ENCODE peak calls at places on chromosomes 5 and 9, in ten cellular contexts. D, K, X, S, B, M, T, J, G and H are unnamed samples.

GRCh38 chr5:77663081-77663863 is 24.8 kb upstream of the OTP start:
- DNase-seq in K (no peak), T (no peak), G (no peak), D (no peak), B (no peak), J (no peak), S (no peak), X (no peak), M (no peak), H (no peak)

GRCh38 chr5:139138790-139139189 is 59.4 kb downstream of the SIL1 start:
- DNase-seq in T (no peak), S (no peak), B (no peak), M (peak), K (peak), D (peak), X (no peak), G (peak), J (no peak), H (no peak)

GRCh38 chr9:101311759-101312420 is 72.9 kb downstream of the BAAT start:
- DNase-seq in B (peak), S (no peak), X (no peak), T (no peak), D (peak), G (no peak), M (peak), K (peak), J (no peak), H (no peak)

GRCh38 chr5:102718819-102719218 is 36.3 kb upstream of the PAM start:
- DNase-seq in K (no peak), X (no peak), M (no peak), G (no peak), J (no peak), B (no peak), S (no peak), D (no peak), T (no peak), H (no peak)

GRCh38 chr5:31511305-31511704 is 20.6 kb downstream of the DROSHA start:
- DNase-seq in K (no peak), S (no peak), G (no peak), M (no peak), D (no peak), T (no peak), X (no peak), B (no peak), J (no peak), H (no peak)

GRCh38 chr9:136244116-136244775 is 1.4 kb downstream of the QSOX2 start:
- DNase-seq in T (no peak), J (no peak), G (no peak), K (no peak), X (no peak), D (peak), S (no peak), M (no peak), B (no peak), H (no peak)

GRCh38 chr5:82174128-82174918 is 103.8 kb downstream of the RPS23 start:
- DNase-seq in T (no peak), S (peak), J (no peak), B (peak), G (no peak), M (peak), K (peak), X (peak), D (peak), H (peak)

GRCh38 chr5:158543539-158544387 is 556.0 kb downstream of the EBF1 start:
- DNase-seq in S (no peak), T (no peak), D (no peak), M (no peak), G (no peak), K (no peak), B (no peak), J (no peak), X (no peak), H (no peak)

GRCh38 chr5:71954329-71954728 is 152.9 kb upstream of the MAP1B start:
- DNase-seq in M (no peak), K (no peak), G (no peak), J (no peak), B (no peak), D (no peak), S (no peak), T (no peak), X (no peak), H (no peak)

DNA sequence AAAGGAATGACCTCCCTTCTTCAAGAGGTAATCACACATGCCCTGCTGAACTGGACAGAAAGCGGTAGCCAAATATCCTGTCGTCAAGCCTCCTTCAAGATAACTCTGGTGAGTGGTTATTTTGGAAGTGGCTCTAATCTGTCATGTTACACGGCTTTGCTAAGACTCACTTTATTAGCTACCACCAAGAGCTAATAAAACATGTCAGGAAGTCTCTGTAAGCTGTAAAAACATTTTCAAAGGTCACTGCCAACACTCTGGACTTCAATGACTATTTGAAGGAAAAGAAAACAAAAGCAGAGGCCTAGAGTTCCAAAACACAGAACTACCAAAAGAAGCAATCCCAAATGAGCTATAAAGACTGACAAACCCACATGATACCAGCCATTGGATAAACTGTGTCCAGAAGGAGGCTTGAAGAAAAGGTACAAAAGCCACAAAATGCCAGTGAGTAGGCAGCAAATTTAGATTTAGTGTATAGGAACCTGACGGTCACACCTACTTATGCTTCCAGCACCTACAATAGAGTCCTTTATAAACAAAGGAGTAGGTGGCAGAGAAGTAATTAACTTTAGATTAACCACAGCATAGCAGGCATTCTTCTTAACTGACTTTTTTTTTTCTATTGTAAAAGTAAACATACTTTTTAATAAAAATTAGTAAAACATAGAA is 97.3 kb upstream of the EQTN start:
- DNase-seq in M (no peak), S (no peak), J (no peak), X (no peak), G (no peak), T (no peak), K (peak), B (no peak), D (no peak), H (no peak)
- TF ChIP-seq POLR2AphosphoS5 in M (no peak), S (no peak), J (no peak), X (no peak), G (no peak), T (no peak), K (no peak), B (no peak), D (no peak), H (no peak)

GRCh38 chr9:115117999-115118470 is at the start of gene TNC:
- DNase-seq in G (peak), S (peak), M (no peak), B (peak), X (no peak), D (no peak), K (peak), T (no peak), J (peak), H (peak)
- TF ChIP-seq POLR2AphosphoS5 in G (peak), S (peak), M (no peak), B (peak), X (no peak), D (no peak), K (no peak), T (no peak), J (no peak), H (peak)

GRCh38 chr5:147346006-147346561 is 111.3 kb downstream of the STK32A start:
- DNase-seq in K (no peak), G (no peak), M (no peak), B (peak), S (no peak), X (no peak), J (no peak), T (no peak), D (no peak), H (no peak)
- TF ChIP-seq POLR2AphosphoS5 in K (no peak), G (no peak), M (no peak), B (no peak), S (no peak), X (no peak), J (no peak), T (no peak), D (no peak), H (no peak)

GRCh38 chr5:177503351-177504085 is 6.1 kb downstream of the DOK3 start:
- DNase-seq in X (no peak), S (no peak), K (no peak), T (no peak), D (no peak), B (no peak), J (no peak), M (no peak), G (no peak), H (no peak)
- TF ChIP-seq POLR2AphosphoS5 in X (no peak), S (peak), K (no peak), T (no peak), D (no peak), B (no peak), J (no peak), M (no peak), G (no peak), H (no peak)

DNA sequence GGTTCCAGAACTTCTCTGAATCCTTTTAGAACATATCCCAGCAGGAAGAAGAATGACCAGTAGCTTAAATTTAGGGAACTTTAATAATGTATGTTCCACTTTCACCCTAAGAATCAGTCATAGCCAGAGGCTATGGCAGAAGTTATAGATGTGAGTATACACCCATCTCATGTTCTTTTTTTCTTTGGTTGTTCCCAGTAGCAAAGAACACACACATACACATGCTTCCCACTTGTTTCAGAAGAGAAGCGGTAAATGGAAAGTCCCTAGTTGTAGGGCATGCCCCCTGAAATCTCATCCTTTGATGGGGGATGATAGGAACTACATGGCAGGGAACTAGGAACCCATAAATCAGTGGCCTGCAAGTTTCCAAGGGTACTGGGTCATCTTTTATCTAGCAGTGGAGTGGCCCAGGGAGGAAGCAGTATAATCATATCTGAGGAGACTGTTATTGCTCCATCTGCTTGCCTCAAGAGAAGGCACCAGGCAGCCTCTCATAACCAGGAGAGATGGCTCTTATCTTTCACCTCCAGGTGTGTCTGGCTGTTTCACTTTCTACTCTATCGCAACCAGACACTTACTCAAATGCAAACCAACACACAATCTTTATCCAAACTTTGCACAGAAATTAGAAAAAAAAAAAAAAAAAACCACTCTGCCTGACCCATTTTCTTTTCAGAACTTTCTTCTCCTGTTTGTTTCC is 109.5 kb downstream of the SNCAIP start:
- DNase-seq in G (no peak), D (no peak), T (peak), B (no peak), J (no peak), X (no peak), K (no peak), M (no peak), S (no peak), H (no peak)
- TF ChIP-seq POLR2AphosphoS5 in G (no peak), D (no peak), T (no peak), B (no peak), J (no peak), X (no peak), K (no peak), M (no peak), S (no peak), H (no peak)

DNA sequence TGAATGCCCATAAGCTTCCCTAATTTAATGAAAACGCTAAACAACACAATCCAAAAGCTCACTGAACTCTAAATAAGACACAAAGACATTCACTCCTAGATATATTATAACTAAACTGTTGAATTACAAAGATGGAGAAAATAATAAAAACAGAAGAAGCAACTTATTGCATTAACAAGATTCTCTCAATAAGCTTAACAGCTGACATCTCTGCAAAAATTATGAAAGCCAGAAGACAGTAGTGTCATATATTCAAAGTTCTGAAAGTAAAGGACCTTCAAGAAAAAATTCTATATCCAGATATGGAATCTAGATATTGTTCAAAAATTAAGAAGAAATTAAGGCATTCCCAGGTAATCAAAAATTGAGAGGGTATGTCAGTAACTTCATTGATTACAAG is 957.8 kb upstream of the TYRP1 start:
- DNase-seq in D (no peak), K (no peak), G (no peak), X (no peak), J (no peak), M (no peak), T (no peak), B (no peak), S (no peak), H (no peak)
- TF ChIP-seq POLR2AphosphoS5 in D (no peak), K (no peak), G (no peak), X (no peak), J (no peak), M (no peak), T (no peak), B (no peak), S (no peak), H (no peak)

DNA sequence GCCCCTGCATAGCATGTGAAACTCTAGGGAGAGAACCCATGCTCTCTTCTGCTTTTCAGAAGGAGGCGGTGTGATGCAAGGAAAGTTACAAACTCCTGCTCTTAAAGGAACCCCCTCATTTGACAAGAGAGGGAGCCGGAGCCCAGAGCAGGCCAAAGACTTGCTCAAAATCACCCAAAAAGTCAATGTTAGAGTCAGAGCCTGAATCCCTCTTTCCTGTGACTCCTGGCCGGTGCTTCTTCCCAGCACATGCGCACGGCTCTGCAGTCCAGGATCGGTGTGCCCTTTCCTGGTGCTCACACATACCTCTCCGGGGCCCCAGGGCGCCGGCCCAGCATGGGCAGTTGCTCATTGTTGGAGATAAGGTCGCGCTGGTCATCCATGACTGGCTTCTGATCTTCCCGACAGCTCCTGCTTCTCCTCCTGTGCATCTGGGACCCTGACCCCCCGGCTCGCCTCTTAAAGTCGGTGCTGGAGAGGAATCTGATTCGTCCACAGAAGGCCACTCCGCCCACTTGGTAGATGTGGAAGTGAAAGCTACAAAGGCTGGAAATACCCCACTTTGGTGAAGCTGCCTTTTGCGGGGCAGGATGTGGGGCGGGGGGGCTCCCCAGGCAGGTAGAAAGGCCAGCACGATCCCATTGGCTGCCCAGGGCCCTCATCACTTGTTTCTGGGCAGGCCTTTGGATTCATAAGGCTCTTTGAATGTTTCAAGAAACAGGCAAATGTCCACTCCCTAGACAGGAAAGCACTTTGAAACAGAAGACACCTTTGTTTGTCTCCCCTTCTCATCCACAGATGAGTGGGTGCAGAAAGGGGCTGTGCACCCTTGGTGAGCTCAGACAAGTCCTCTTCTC is at the start of gene CD74:
- DNase-seq in J (peak), M (no peak), X (no peak), T (peak), G (peak), B (peak), D (peak), S (peak), K (peak), H (peak)
- TF ChIP-seq POLR2AphosphoS5 in J (peak), M (no peak), X (no peak), T (peak), G (peak), B (no peak), D (peak), S (peak), K (no peak), H (peak)

GRCh38 chr9:126233913-126234525 is 92.6 kb upstream of the MVB12B start:
- DNase-seq in J (no peak), T (no peak), X (no peak), G (no peak), B (no peak), D (no peak), M (no peak), S (no peak), K (no peak), H (no peak)

GRCh38 chr9:126235350-126235740 is 91.3 kb upstream of the MVB12B start:
- DNase-seq in K (no peak), T (no peak), G (no peak), D (no peak), M (no peak), S (no peak), B (peak), X (no peak), J (no peak), H (no peak)

GRCh38 chr9:126236273-126236672 is 90.4 kb upstream of the MVB12B start:
- DNase-seq in G (no peak), B (peak), D (no peak), T (no peak), X (no peak), K (no peak), J (no peak), M (no peak), S (no peak), H (no peak)

GRCh38 chr9:126234681-126235349 is 91.8 kb upstream of the MVB12B start:
- DNase-seq in K (no peak), S (no peak), X (no peak), D (no peak), B (peak), J (no peak), T (no peak), M (no peak), G (no peak), H (no peak)

DNA sequence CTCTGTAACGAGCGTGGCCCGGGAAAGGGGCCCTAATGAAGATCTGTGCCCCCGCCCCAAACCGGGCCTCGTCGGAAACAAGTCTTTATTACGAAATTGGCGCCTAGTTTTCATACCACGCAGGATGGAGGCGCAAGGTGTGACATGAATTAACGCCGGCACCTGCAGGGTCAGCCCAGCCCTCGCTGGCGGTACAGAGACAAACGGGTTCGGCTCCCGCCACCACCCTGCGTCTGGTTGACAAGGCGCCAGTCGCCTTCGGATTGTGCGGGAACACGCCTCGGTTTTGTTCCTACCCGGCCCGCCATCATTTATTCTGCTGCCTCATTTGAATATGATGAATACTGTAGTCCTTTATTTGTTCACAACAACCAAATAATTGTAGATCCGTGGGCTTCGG is 90.8 kb upstream of the MVB12B start:
- DNase-seq in M (no peak), K (no peak), D (no peak), G (no peak), X (no peak), J (no peak), S (no peak), T (no peak), B (peak), H (no peak)
- TF ChIP-seq POLR2AphosphoS5 in M (no peak), K (no peak), D (no peak), G (no peak), X (no peak), J (no peak), S (no peak), T (no peak), B (no peak), H (no peak)